ENCODE peak calls at places on chromosomes 16 and 17, in seven cellular contexts. One of them, this sample, is unnamed.

GRCh38 chr17:65222216-65222738 is 85.1 kb downstream of the RGS9 start:
- DNase-seq in tibial nerve: no peak
- DNase-seq in HL-60: no peak
- DNase-seq in fibroblast of mammary gland: peak
- DNase-seq in prostate gland: no peak
- DNase-seq in fibroblast of villous mesenchyme: no peak
- DNase-seq in fibroblast of pulmonary artery: no peak
- DNase-seq in this sample: no peak

GRCh38 chr16:66946541-66946940 is 11.2 kb downstream of the CES2 start:
- DNase-seq in tibial nerve: no peak
- DNase-seq in HL-60: no peak
- DNase-seq in fibroblast of mammary gland: no peak
- DNase-seq in prostate gland: no peak
- DNase-seq in fibroblast of villous mesenchyme: no peak
- DNase-seq in fibroblast of pulmonary artery: no peak
- DNase-seq in this sample: no peak

GRCh38 chr17:40550608-40551007 is 14.7 kb downstream of the CCR7 start:
- DNase-seq in tibial nerve: no peak
- DNase-seq in HL-60: no peak
- DNase-seq in fibroblast of mammary gland: peak
- DNase-seq in prostate gland: no peak
- DNase-seq in fibroblast of villous mesenchyme: peak
- DNase-seq in fibroblast of pulmonary artery: peak
- DNase-seq in this sample: no peak

GRCh38 chr17:2837147-2837561 is 40.9 kb downstream of the RAP1GAP2 start:
- DNase-seq in tibial nerve: no peak
- DNase-seq in HL-60: no peak
- DNase-seq in fibroblast of mammary gland: no peak
- DNase-seq in prostate gland: no peak
- DNase-seq in fibroblast of villous mesenchyme: no peak
- DNase-seq in fibroblast of pulmonary artery: no peak
- DNase-seq in this sample: peak

GRCh38 chr17:82014432-82014831 is 8.2 kb downstream of the CENPX start:
- DNase-seq in tibial nerve: no peak
- DNase-seq in HL-60: no peak
- DNase-seq in fibroblast of mammary gland: no peak
- DNase-seq in prostate gland: no peak
- DNase-seq in fibroblast of villous mesenchyme: no peak
- DNase-seq in fibroblast of pulmonary artery: no peak
- DNase-seq in this sample: no peak

GRCh38 chr16:1244881-1245280 is 4.4 kb downstream of the TPSAB1 start:
- DNase-seq in tibial nerve: no peak
- DNase-seq in HL-60: peak
- DNase-seq in fibroblast of mammary gland: no peak
- DNase-seq in prostate gland: no peak
- DNase-seq in fibroblast of villous mesenchyme: no peak
- DNase-seq in fibroblast of pulmonary artery: no peak
- DNase-seq in this sample: no peak

GRCh38 chr17:64320613-64321553 is 57.8 kb upstream of the TEX2 start:
- DNase-seq in tibial nerve: peak
- DNase-seq in HL-60: peak
- DNase-seq in fibroblast of mammary gland: peak
- DNase-seq in prostate gland: peak
- DNase-seq in fibroblast of villous mesenchyme: peak
- DNase-seq in fibroblast of pulmonary artery: peak
- DNase-seq in this sample: peak

GRCh38 chr16:14002416-14002815 is 68.7 kb upstream of the MRTFB start:
- DNase-seq in tibial nerve: no peak
- DNase-seq in HL-60: no peak
- DNase-seq in fibroblast of mammary gland: peak
- DNase-seq in prostate gland: no peak
- DNase-seq in fibroblast of villous mesenchyme: no peak
- DNase-seq in fibroblast of pulmonary artery: no peak
- DNase-seq in this sample: no peak

GRCh38 chr17:58595194-58595792 is 80.9 kb upstream of the MTMR4 start:
- DNase-seq in tibial nerve: no peak
- DNase-seq in HL-60: no peak
- DNase-seq in fibroblast of mammary gland: no peak
- DNase-seq in prostate gland: no peak
- DNase-seq in fibroblast of villous mesenchyme: no peak
- DNase-seq in fibroblast of pulmonary artery: no peak
- DNase-seq in this sample: peak

GRCh38 chr16:2691491-2692248 is 9.3 kb downstream of the KCTD5 start:
- DNase-seq in tibial nerve: no peak
- DNase-seq in HL-60: no peak
- DNase-seq in fibroblast of mammary gland: no peak
- DNase-seq in prostate gland: no peak
- DNase-seq in fibroblast of villous mesenchyme: no peak
- DNase-seq in fibroblast of pulmonary artery: no peak
- DNase-seq in this sample: no peak

GRCh38 chr16:85681255-85681654 is 7.5 kb downstream of the GINS2 start:
- DNase-seq in tibial nerve: no peak
- DNase-seq in HL-60: no peak
- DNase-seq in fibroblast of mammary gland: no peak
- DNase-seq in prostate gland: no peak
- DNase-seq in fibroblast of villous mesenchyme: no peak
- DNase-seq in fibroblast of pulmonary artery: no peak
- DNase-seq in this sample: no peak

GRCh38 chr17:74748529-74749261 is at the start of gene NHERF1:
- DNase-seq in tibial nerve: peak
- DNase-seq in HL-60: peak
- DNase-seq in fibroblast of mammary gland: peak
- DNase-seq in prostate gland: peak
- DNase-seq in fibroblast of villous mesenchyme: peak
- DNase-seq in fibroblast of pulmonary artery: peak
- DNase-seq in this sample: peak

GRCh38 chr17:8685396-8685795 is 54.9 kb upstream of the MYH10 start:
- DNase-seq in tibial nerve: no peak
- DNase-seq in HL-60: no peak
- DNase-seq in fibroblast of mammary gland: no peak
- DNase-seq in prostate gland: no peak
- DNase-seq in fibroblast of villous mesenchyme: no peak
- DNase-seq in fibroblast of pulmonary artery: no peak
- DNase-seq in this sample: peak

GRCh38 chr16:85680352-85680944 is 8.3 kb downstream of the GINS2 start:
- DNase-seq in tibial nerve: no peak
- DNase-seq in HL-60: no peak
- DNase-seq in fibroblast of mammary gland: no peak
- DNase-seq in prostate gland: no peak
- DNase-seq in fibroblast of villous mesenchyme: no peak
- DNase-seq in fibroblast of pulmonary artery: no peak
- DNase-seq in this sample: no peak

GRCh38 chr17:34167359-34167758 is 87.7 kb upstream of the CCL2 start:
- DNase-seq in tibial nerve: no peak
- DNase-seq in HL-60: no peak
- DNase-seq in fibroblast of mammary gland: no peak
- DNase-seq in prostate gland: peak
- DNase-seq in fibroblast of villous mesenchyme: no peak
- DNase-seq in fibroblast of pulmonary artery: peak
- DNase-seq in this sample: no peak

GRCh38 chr16:68901910-68902309 is 58.6 kb downstream of the TANGO6 start:
- DNase-seq in tibial nerve: no peak
- DNase-seq in HL-60: no peak
- DNase-seq in fibroblast of mammary gland: peak
- DNase-seq in prostate gland: no peak
- DNase-seq in fibroblast of villous mesenchyme: peak
- DNase-seq in fibroblast of pulmonary artery: peak
- DNase-seq in this sample: no peak

GRCh38 chr16:70804153-70804728 is 3.3 kb upstream of the VAC14 start:
- DNase-seq in tibial nerve: no peak
- DNase-seq in HL-60: peak
- DNase-seq in fibroblast of mammary gland: peak
- DNase-seq in prostate gland: no peak
- DNase-seq in fibroblast of villous mesenchyme: peak
- DNase-seq in fibroblast of pulmonary artery: peak
- DNase-seq in this sample: no peak

GRCh38 chr16:58028541-58029070 is 3.1 kb downstream of the MMP15 start:
- DNase-seq in tibial nerve: no peak
- DNase-seq in HL-60: no peak
- DNase-seq in fibroblast of mammary gland: no peak
- DNase-seq in prostate gland: no peak
- DNase-seq in fibroblast of villous mesenchyme: no peak
- DNase-seq in fibroblast of pulmonary artery: no peak
- DNase-seq in this sample: no peak

GRCh38 chr17:7404737-7405412 is 978 bp upstream of the TMEM256 start:
- DNase-seq in tibial nerve: peak
- DNase-seq in HL-60: no peak
- DNase-seq in fibroblast of mammary gland: peak
- DNase-seq in prostate gland: no peak
- DNase-seq in fibroblast of villous mesenchyme: peak
- DNase-seq in fibroblast of pulmonary artery: peak
- DNase-seq in this sample: no peak

GRCh38 chr17:7407483-7408231 is at the start of gene NLGN2:
- DNase-seq in tibial nerve: no peak
- DNase-seq in HL-60: no peak
- DNase-seq in fibroblast of mammary gland: no peak
- DNase-seq in prostate gland: no peak
- DNase-seq in fibroblast of villous mesenchyme: no peak
- DNase-seq in fibroblast of pulmonary artery: no peak
- DNase-seq in this sample: no peak

GRCh38 chr17:7405413-7405881 is 1.6 kb upstream of the TMEM256 start:
- DNase-seq in tibial nerve: no peak
- DNase-seq in HL-60: no peak
- DNase-seq in fibroblast of mammary gland: no peak
- DNase-seq in prostate gland: no peak
- DNase-seq in fibroblast of villous mesenchyme: peak
- DNase-seq in fibroblast of pulmonary artery: no peak
- DNase-seq in this sample: no peak

GRCh38 chr17:7407033-7407432 is 612 bp upstream of the NLGN2 start:
- DNase-seq in tibial nerve: no peak
- DNase-seq in HL-60: no peak
- DNase-seq in fibroblast of mammary gland: no peak
- DNase-seq in prostate gland: no peak
- DNase-seq in fibroblast of villous mesenchyme: no peak
- DNase-seq in fibroblast of pulmonary artery: no peak
- DNase-seq in this sample: no peak

GRCh38 chr17:7405882-7406825 is 1.5 kb upstream of the NLGN2 start:
- DNase-seq in tibial nerve: no peak
- DNase-seq in HL-60: no peak
- DNase-seq in fibroblast of mammary gland: no peak
- DNase-seq in prostate gland: no peak
- DNase-seq in fibroblast of villous mesenchyme: no peak
- DNase-seq in fibroblast of pulmonary artery: no peak
- DNase-seq in this sample: no peak
- H3K4me3 ChIP-seq in tibial nerve: peak
- H3K4me3 ChIP-seq in HL-60: no peak
- H3K4me3 ChIP-seq in fibroblast of mammary gland: peak
- H3K4me3 ChIP-seq in prostate gland: peak
- H3K4me3 ChIP-seq in fibroblast of villous mesenchyme: peak
- H3K4me3 ChIP-seq in fibroblast of pulmonary artery: peak
- H3K4me3 ChIP-seq in this sample: no peak

GRCh38 chr16:82715833-82716232 is 89.1 kb downstream of the CDH13 start:
- DNase-seq in tibial nerve: no peak
- DNase-seq in HL-60: no peak
- DNase-seq in fibroblast of mammary gland: no peak
- DNase-seq in prostate gland: no peak
- DNase-seq in fibroblast of villous mesenchyme: no peak
- DNase-seq in fibroblast of pulmonary artery: peak
- DNase-seq in this sample: no peak

GRCh38 chr16:82713778-82714177 is 87.0 kb downstream of the CDH13 start:
- DNase-seq in tibial nerve: no peak
- DNase-seq in HL-60: no peak
- DNase-seq in fibroblast of mammary gland: no peak
- DNase-seq in prostate gland: no peak
- DNase-seq in fibroblast of villous mesenchyme: no peak
- DNase-seq in fibroblast of pulmonary artery: no peak
- DNase-seq in this sample: no peak

GRCh38 chr16:82709987-82710386 is 83.2 kb downstream of the CDH13 start:
- DNase-seq in tibial nerve: no peak
- DNase-seq in HL-60: no peak
- DNase-seq in fibroblast of mammary gland: no peak
- DNase-seq in prostate gland: no peak
- DNase-seq in fibroblast of villous mesenchyme: no peak
- DNase-seq in fibroblast of pulmonary artery: no peak
- DNase-seq in this sample: no peak

GRCh38 chr16:82720414-82720813 is 93.6 kb downstream of the CDH13 start:
- DNase-seq in tibial nerve: no peak
- DNase-seq in HL-60: no peak
- DNase-seq in fibroblast of mammary gland: no peak
- DNase-seq in prostate gland: no peak
- DNase-seq in fibroblast of villous mesenchyme: no peak
- DNase-seq in fibroblast of pulmonary artery: no peak
- DNase-seq in this sample: no peak

GRCh38 chr16:82715160-82715559 is 88.4 kb downstream of the CDH13 start:
- DNase-seq in tibial nerve: no peak
- DNase-seq in HL-60: no peak
- DNase-seq in fibroblast of mammary gland: no peak
- DNase-seq in prostate gland: peak
- DNase-seq in fibroblast of villous mesenchyme: no peak
- DNase-seq in fibroblast of pulmonary artery: no peak
- DNase-seq in this sample: no peak
- TF ChIP-seq CTCF in tibial nerve: no peak
- TF ChIP-seq CTCF in HL-60: no peak
- TF ChIP-seq CTCF in fibroblast of mammary gland: no peak
- TF ChIP-seq CTCF in prostate gland: no peak
- TF ChIP-seq CTCF in fibroblast of villous mesenchyme: no peak
- TF ChIP-seq CTCF in fibroblast of pulmonary artery: no peak
- TF ChIP-seq CTCF in this sample: no peak

DNA sequence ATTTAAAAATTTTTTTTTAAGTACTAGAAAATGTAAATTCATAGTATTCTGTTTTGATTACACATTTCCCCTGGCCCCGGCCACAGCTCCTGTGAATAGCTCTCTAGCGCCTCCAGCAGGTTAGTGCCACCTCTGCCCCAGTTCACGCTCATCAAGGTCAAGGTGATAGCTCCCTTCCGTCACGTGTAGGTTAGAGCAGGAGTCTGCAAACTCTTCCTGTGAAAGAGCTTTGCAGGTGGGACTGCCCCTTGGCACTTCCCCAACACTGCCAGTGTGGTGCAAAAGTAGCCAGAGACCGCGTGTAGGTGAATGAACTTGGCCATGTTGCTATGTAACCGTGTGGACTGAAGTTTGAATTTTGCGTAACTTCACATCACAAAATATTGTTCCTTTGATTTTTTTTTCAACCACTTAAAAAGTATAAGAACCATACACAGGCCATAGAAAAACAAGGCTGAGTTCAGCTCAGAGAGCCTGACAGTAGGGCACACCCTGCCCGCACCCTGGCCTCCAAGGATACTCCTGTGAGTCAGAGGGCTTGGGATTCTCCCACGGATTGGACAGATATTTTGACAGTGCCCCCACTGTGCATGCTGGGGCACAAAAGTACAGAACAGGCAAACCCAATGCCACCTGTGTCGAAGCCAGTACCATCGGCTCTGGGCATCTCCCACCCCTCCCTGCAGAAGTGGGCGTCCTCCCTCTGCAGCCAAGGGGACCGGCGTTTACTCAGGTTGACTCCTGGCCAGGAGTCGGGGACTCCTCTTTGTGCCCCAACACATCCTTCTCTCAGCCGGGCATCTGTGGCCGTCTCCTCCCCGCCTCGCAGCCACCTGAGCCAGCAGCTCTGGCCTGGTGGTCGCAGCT is 92.0 kb upstream of the CHMP6 start:
- DNase-seq in tibial nerve: no peak
- DNase-seq in HL-60: peak
- DNase-seq in fibroblast of mammary gland: peak
- DNase-seq in prostate gland: no peak
- DNase-seq in fibroblast of villous mesenchyme: peak
- DNase-seq in fibroblast of pulmonary artery: peak
- DNase-seq in this sample: peak
- H3K4me3 ChIP-seq in tibial nerve: no peak
- H3K4me3 ChIP-seq in HL-60: no peak
- H3K4me3 ChIP-seq in fibroblast of mammary gland: no peak
- H3K4me3 ChIP-seq in prostate gland: no peak
- H3K4me3 ChIP-seq in fibroblast of villous mesenchyme: no peak
- H3K4me3 ChIP-seq in fibroblast of pulmonary artery: no peak
- H3K4me3 ChIP-seq in this sample: no peak

GRCh38 chr16:26795184-26795583 is 271.5 kb upstream of the C16orf82 start:
- DNase-seq in tibial nerve: no peak
- DNase-seq in HL-60: no peak
- DNase-seq in fibroblast of mammary gland: no peak
- DNase-seq in prostate gland: no peak
- DNase-seq in fibroblast of villous mesenchyme: no peak
- DNase-seq in fibroblast of pulmonary artery: no peak
- DNase-seq in this sample: peak
- TF ChIP-seq CTCF in tibial nerve: no peak
- TF ChIP-seq CTCF in HL-60: no peak
- TF ChIP-seq CTCF in fibroblast of mammary gland: no peak
- TF ChIP-seq CTCF in prostate gland: no peak
- TF ChIP-seq CTCF in fibroblast of villous mesenchyme: no peak
- TF ChIP-seq CTCF in fibroblast of pulmonary artery: no peak
- TF ChIP-seq CTCF in this sample: peak